ENCODE peak calls at places on chromosomes 12 and 14, in five cellular contexts. C, Q, X, G and A are unnamed samples.

GRCh38 chr12:93773122-93773871 is 96.1 kb downstream of the CRADD start:
- DNase-seq in X (peak), G (peak), C (peak), Q (no peak), A (no peak)

GRCh38 chr14:23629831-23630396 is 6.2 kb upstream of the DHRS2 start:
- DNase-seq in G (peak), C (no peak), X (peak), Q (no peak), A (peak)

GRCh38 chr14:21070610-21071224 is 613 bp downstream of the ARHGEF40 start:
- DNase-seq in X (peak), Q (no peak), G (peak), C (peak), A (peak)

GRCh38 chr14:95953111-95953724 is 76.6 kb downstream of the TUNAR start:
- DNase-seq in C (peak), G (no peak), X (peak), Q (no peak), A (peak)

GRCh38 chr14:29868000-29868399 is 59.6 kb downstream of the PRKD1 start:
- DNase-seq in C (no peak), Q (no peak), G (no peak), X (no peak), A (no peak)

GRCh38 chr14:47302121-47302520 is 373.3 kb downstream of the MDGA2 start:
- DNase-seq in G (no peak), X (no peak), C (no peak), Q (no peak), A (no peak)

GRCh38 chr12:66514581-66514980 is 164.3 kb downstream of the GRIP1 start:
- DNase-seq in X (peak), C (peak), G (no peak), Q (no peak), A (peak)

GRCh38 chr12:117226505-117226904 is 36.2 kb upstream of the FBXO21 start:
- DNase-seq in Q (no peak), C (no peak), G (no peak), X (no peak), A (no peak)

GRCh38 chr14:22726012-22726411 is 40.5 kb upstream of the OXA1L start:
- DNase-seq in G (no peak), C (no peak), X (no peak), Q (no peak), A (no peak)

DNA sequence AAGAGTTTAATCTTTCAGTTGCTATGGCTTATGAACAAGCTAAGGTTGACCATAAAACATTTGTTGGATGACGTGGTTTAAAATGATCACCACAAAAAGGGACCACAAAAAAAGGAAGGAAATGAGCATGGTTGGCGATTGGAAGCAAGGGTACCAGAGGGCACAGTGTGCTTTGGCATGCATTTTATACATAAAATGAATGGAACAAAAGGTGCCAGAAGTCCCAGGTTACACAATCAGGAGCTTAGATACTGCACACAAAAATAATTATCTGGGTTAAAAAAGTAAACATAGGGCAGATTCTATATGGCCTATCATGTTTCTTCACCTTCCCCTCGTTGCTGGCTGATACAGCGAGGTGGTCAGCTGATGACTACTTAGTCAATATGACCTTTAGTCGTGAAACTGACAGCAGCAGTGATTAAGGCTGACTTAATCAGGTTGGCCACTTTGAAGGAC is 50.7 kb downstream of the ZC3H14 start:
- DNase-seq in G (no peak), C (peak), Q (no peak), X (peak), A (peak)
- H3K4me3 ChIP-seq in G (no peak), C (no peak), Q (no peak), X (no peak), A (no peak)

GRCh38 chr12:51722387-51722786 is 126.1 kb downstream of the FIGNL2 start:
- DNase-seq in G (no peak), C (no peak), Q (no peak), X (no peak), A (no peak)

GRCh38 chr12:51726931-51727330 is 121.6 kb downstream of the FIGNL2 start:
- DNase-seq in Q (no peak), X (peak), G (no peak), C (no peak), A (no peak)

GRCh38 chr12:51717325-51717925 is 126.4 kb downstream of the SCN8A start:
- DNase-seq in Q (no peak), G (no peak), C (no peak), X (no peak), A (no peak)

GRCh38 chr12:51721281-51721940 is 127.1 kb downstream of the FIGNL2 start:
- DNase-seq in G (peak), Q (no peak), C (peak), X (peak), A (peak)
- TF ChIP-seq CTCF in G (peak), Q (no peak), C (no peak), X (peak), A (no peak)

GRCh38 chr12:42023733-42024494 is 120.8 kb downstream of the GXYLT1 start:
- DNase-seq in Q (peak), X (peak), C (peak), G (peak), A (peak)
- H3K4me3 ChIP-seq in Q (peak), X (peak), C (peak), G (no peak), A (peak)

GRCh38 chr14:90191585-90191984 is 64.8 kb upstream of the PSMC1 start:
- DNase-seq in G (no peak), C (no peak), Q (no peak), X (no peak), A (no peak)

GRCh38 chr14:90198541-90198940 is 57.8 kb upstream of the PSMC1 start:
- DNase-seq in G (no peak), C (no peak), Q (no peak), X (no peak), A (no peak)

GRCh38 chr14:90191154-90191553 is 65.2 kb upstream of the PSMC1 start:
- DNase-seq in G (no peak), C (no peak), Q (no peak), X (no peak), A (no peak)

GRCh38 chr14:90194706-90195105 is 61.6 kb upstream of the PSMC1 start:
- DNase-seq in X (no peak), G (no peak), Q (no peak), C (no peak), A (peak)

GRCh38 chr14:90193925-90194324 is 62.4 kb upstream of the PSMC1 start:
- DNase-seq in C (no peak), G (no peak), Q (no peak), X (no peak), A (no peak)
- TF ChIP-seq CTCF in C (peak), G (no peak), Q (no peak), X (peak), A (no peak)

GRCh38 chr12:52691076-52691764 is 11.0 kb upstream of the KRT1 start:
- DNase-seq in X (no peak), G (no peak), C (no peak), Q (peak), A (no peak)
- H3K4me3 ChIP-seq in X (no peak), G (no peak), C (no peak), Q (peak), A (no peak)

GRCh38 chr12:59834659-59835474 is 239.0 kb downstream of the SLC16A7 start:
- DNase-seq in X (peak), Q (no peak), G (no peak), C (peak), A (peak)
- TF ChIP-seq CTCF in X (peak), Q (peak), G (peak), C (peak), A (peak)

GRCh38 chr14:32507029-32507984 is 178.2 kb downstream of the AKAP6 start:
- DNase-seq in C (peak), Q (no peak), G (no peak), X (peak), A (peak)
- H3K4me3 ChIP-seq in C (no peak), Q (no peak), G (no peak), X (no peak), A (no peak)

DNA sequence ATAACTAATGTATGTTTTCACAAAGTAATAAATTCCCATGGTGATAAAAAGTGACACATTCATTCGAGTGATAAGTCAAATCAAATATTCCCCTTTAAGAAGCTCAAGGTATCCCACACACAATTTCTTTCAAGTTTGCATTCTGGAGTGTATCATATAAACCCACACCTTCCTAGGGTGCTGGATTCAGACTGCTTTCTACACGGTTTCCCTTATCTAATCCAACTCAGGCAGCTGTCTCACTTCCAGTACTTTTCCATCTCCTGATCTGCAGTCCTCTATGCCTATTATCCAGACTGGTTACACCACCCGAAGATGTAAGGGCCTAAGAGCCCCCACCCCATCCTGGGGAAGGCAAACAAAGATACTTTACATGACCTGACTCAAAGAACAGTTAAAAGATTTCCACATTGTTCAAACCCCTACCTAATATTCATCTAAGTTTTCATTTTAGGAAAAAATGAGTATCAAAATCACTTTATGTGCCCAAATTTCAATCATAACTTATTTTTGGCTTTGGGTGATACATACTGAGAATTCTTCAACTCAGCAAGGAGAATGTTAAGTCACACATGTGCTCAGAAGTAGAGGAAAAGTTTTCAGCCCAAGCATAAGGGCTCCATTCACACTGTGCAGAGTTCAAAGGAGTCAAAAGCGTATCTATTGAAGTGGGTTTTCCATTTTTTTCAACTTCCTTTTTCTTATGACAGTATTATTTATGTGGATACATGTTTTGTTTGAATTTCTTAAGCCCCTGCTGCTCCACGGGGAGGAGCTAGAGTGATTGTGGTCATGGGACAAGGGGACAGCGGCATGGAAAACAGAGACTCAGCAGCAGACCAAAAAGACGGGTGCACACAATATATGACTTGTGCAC is 41.8 kb downstream of the CORO1C start:
- DNase-seq in C (peak), Q (peak), X (peak), G (peak), A (no peak)
- TF ChIP-seq CTCF in C (peak), Q (no peak), X (no peak), G (no peak), A (no peak)